ENCODE peak calls at places on chromosomes 6 and 20, in four cellular contexts. R is ovary; B is CD8-positive, alpha-beta memory T cell; Z is tibial artery. J is an unnamed sample.

GRCh38 chr6:122388945-122389344 is 10.5 kb upstream of the HSF2 start:
- DNase-seq in B (no peak), Z (no peak), R (no peak), J (no peak)

GRCh38 chr6:2865270-2866182 is 23.9 kb upstream of the SERPINB1 start:
- DNase-seq in B (no peak), R (no peak), Z (no peak), J (no peak)

GRCh38 chr6:52820198-52820597 is 16.6 kb upstream of the GSTA1 start:
- DNase-seq in R (no peak), Z (no peak), B (no peak), J (no peak)

GRCh38 chr6:128173290-128173689 is 272.4 kb upstream of the THEMIS start:
- DNase-seq in Z (no peak), R (no peak), B (no peak), J (no peak)

GRCh38 chr6:32933661-32934085 is 7.2 kb downstream of the HLA-DMB start:
- DNase-seq in R (peak; percentile 73), B (peak; percentile 60), Z (peak; percentile 87), J (peak; percentile 79)

GRCh38 chr6:77264970-77265369 is 198.3 kb downstream of the HTR1B start:
- DNase-seq in R (no peak), Z (no peak), B (no peak), J (no peak)

GRCh38 chr20:51650685-51651134 is 108.2 kb upstream of the NFATC2 start:
- DNase-seq in B (no peak), Z (no peak), R (no peak), J (no peak)

GRCh38 chr6:44221291-44221960 is 2.0 kb upstream of the SLC29A1 start:
- DNase-seq in B (peak; percentile 66), Z (peak; percentile 95), R (peak; percentile 89), J (peak; percentile 94)

GRCh38 chr6:138692978-138693909 is 80.3 kb upstream of the CCDC28A start:
- DNase-seq in B (peak; percentile 26), R (peak; percentile 40), Z (peak; percentile 41), J (peak; percentile 84)

GRCh38 chr20:21546355-21546754 is 32.5 kb upstream of the NKX2-2 start:
- DNase-seq in B (no peak), R (no peak), Z (no peak), J (no peak)

DNA sequence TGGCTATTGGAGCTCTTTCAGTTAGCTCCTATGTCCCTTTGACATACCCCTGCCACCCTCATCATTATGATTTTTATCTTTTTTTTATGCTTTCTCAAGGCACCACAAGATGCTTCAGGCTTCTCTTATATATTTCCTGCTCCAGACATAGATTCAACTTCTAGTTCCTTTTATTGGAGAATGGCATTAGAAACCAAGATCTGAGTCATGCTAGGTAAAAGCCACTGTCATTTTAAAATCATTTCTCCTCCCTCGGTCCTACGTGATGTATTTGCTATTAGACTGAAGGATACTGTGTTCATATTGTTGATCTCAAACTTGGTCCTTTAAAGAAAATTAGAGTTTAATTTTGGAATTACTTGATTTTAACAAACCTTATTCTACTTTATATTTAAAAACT is 8.3 kb downstream of the TENT5A start:
- DNase-seq in R (no peak), Z (no peak), B (no peak), J (no peak)
- H3K4me1 ChIP-seq in R (peaks cover 3% of the 10 kb centered on the region), Z (peaks cover 74% of the 10 kb centered on the region), B (no peaks in the 10 kb centered on the region), J (no peaks in the 10 kb centered on the region)

GRCh38 chr6:105992315-105992961 is 93.7 kb upstream of the PRDM1 start:
- DNase-seq in R (peak; percentile 87), B (peak; percentile 89), Z (peak; percentile 61), J (peak; percentile 92)
- H3K27me3 ChIP-seq in R (no peaks in the 10 kb centered on the region), B (peaks cover 12% of the 10 kb centered on the region), Z (peaks cover 84% of the 10 kb centered on the region), J (no peaks in the 10 kb centered on the region)

GRCh38 chr6:168035661-168036616 is 38.5 kb downstream of the KIF25 start:
- DNase-seq in R (peak; percentile 22), Z (no peak), B (no peak), J (no peak)
- H3K27ac ChIP-seq in R (no peak overlapping the region), Z (no peak overlapping the region), B (no peak overlapping the region), J (peak overlapping the region; percentile 88)

GRCh38 chr6:157741321-157741720 is 81.7 kb upstream of the SNX9 start:
- DNase-seq in B (no peak), R (no peak), Z (no peak), J (no peak)

GRCh38 chr6:157747395-157747794 is 75.7 kb upstream of the SNX9 start:
- DNase-seq in R (no peak), Z (no peak), B (no peak), J (no peak)

GRCh38 chr6:157741889-157742615 is 81.0 kb upstream of the SNX9 start:
- DNase-seq in B (no peak), R (peak; percentile 51), Z (peak; percentile 54), J (no peak)

GRCh38 chr6:157746897-157747296 is 76.1 kb upstream of the SNX9 start:
- DNase-seq in B (no peak), Z (no peak), R (no peak), J (no peak)

DNA sequence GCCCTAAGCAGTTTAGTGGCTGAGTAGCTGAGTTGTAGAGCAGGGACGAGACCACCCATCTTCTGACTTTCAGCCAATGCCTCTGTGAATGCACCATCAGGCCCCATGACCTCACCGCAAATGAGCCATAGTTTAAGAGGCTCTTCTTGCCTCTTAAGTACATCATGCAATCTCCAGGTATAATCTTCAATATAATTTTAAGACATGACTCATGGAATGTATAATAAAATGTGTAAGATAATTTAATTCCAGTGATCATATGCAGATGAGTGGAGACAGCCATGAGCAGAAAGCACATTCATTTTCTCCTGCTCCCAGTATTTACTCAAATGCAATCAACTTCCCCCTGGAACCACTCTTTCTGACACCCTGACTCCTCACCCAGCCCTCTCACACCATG is 78.8 kb upstream of the SNX9 start:
- DNase-seq in Z (no peak), B (no peak), R (no peak), J (no peak)
- H3K4me1 ChIP-seq in Z (no peaks in the 10 kb centered on the region), B (peaks cover 10% of the 10 kb centered on the region), R (peaks cover 14% of the 10 kb centered on the region), J (peaks cover 7% of the 10 kb centered on the region)

GRCh38 chr6:6399568-6399967 is 79.1 kb upstream of the F13A1 start:
- DNase-seq in B (no peak), R (no peak), Z (no peak), J (no peak)
- H3K27me3 ChIP-seq in B (no peaks in the 10 kb centered on the region), R (no peaks in the 10 kb centered on the region), Z (no peaks in the 10 kb centered on the region), J (no peaks in the 10 kb centered on the region)

DNA sequence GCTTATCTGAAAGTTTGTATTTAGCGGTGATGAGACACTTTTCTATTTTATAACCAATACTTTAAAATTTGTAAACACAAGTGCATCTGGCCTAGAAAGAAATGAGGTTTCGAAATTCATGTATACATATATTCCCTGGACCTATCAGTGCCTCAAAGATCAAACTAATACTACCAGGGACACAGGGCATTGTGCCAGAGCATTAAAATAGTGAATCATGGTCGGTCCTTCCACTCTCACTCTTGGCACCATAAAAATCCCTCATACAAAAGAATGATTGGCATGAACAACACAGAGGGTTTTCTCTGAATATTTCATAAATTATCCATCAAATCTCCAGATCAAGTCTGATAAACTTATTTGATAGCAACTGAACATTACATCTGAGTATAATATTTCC is 62.0 kb downstream of the MMUT start:
- DNase-seq in Z (no peak), B (no peak), R (no peak), J (no peak)
- H3K27ac ChIP-seq in Z (no peak overlapping the region), B (no peak overlapping the region), R (no peak overlapping the region), J (no peak overlapping the region)

DNA sequence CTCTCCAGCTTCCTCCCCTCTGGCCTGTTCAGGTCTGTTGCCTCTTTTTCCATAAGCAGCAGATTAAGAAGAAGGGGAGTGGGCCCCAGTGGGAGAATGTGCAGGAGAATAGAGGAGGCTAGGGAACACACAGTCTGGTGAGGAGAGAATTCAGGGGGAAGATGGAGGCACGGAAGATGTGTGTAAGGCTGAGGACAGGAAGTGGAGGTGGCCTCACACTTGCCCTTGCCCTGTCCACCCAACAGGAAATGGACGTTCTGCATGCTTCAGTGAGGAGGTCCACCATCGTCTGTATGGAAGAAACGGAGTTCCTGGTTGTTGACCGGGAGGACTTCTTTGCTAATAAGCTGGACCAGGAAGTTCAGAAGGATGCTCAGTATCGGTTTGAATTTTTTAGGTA is 16.0 kb downstream of the CNBD2 start:
- DNase-seq in Z (no peak), R (no peak), B (no peak), J (no peak)
- H3K4me1 ChIP-seq in Z (no peaks in the 10 kb centered on the region), R (no peaks in the 10 kb centered on the region), B (no peaks in the 10 kb centered on the region), J (no peaks in the 10 kb centered on the region)

GRCh38 chr6:31362751-31363150 is 5.8 kb upstream of the HLA-B start:
- DNase-seq in B (no peak), R (no peak), Z (no peak), J (no peak)

GRCh38 chr6:31365864-31366263 is 8.9 kb upstream of the HLA-B start:
- DNase-seq in B (no peak), Z (no peak), R (no peak), J (no peak)

GRCh38 chr6:31363809-31364208 is 6.8 kb upstream of the HLA-B start:
- DNase-seq in B (no peak), R (no peak), Z (no peak), J (no peak)

GRCh38 chr6:31368461-31368860 is 11.5 kb upstream of the HLA-B start:
- DNase-seq in Z (no peak), R (no peak), B (no peak), J (no peak)

DNA sequence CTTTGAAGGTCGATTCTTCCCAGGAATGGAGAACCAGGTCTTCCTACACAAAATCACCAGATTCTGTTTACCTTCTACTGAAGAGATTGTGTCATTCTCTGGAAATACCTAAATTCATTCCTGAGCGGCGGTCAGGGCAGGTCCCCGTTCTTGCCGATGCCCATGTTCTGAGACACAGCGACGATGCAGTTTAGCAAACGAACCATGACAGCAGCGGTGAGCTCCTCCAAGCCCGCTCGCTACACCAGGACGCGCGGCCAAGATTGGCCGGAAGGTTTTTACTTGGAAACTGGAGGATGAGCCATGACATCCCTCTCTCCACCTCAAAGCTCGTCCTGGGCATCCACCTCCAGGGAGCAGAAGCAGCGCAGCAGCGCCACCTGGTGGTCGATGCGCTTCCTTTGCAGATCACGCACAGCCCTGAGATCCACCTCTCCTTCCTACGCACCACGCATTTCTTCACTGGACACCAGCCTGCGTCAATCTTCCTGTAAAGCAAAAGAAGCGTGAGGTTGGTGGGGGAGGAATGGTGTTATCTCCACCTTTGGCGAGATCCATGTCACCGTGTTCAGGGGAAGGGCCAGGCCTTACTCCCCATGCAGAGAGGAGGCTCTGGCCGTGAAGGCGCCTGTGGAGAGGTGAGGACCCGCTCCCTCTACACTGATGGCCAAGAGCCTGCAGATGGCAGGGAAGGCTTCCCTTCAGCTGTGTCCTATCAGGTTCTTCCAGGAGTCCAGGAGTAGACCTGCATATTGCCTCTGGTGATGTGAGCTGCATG is 9.9 kb upstream of the HLA-B start:
- DNase-seq in Z (peak; percentile 70), B (peak; percentile 83), R (peak; percentile 93), J (peak; percentile 96)
- H3K27me3 ChIP-seq in Z (peaks cover 40% of the 10 kb centered on the region), B (peaks cover 10% of the 10 kb centered on the region), R (no peaks in the 10 kb centered on the region), J (no peaks in the 10 kb centered on the region)